ENCODE peak calls at places on chromosome 7, in four cellular contexts. W is A549, R is T-helper 2 cell, P is B cell. G is an unnamed sample.

GRCh38 chr7:11988186-11988585 is 156.2 kb upstream of the THSD7A start:
- DNase-seq in P (no peak), W (no peak), R (no peak), G (peak; percentile 49)

GRCh38 chr7:24718431-24718831 is 38.8 kb downstream of the GSDME start:
- DNase-seq in R (no peak), W (no peak), P (no peak), G (no peak)

GRCh38 chr7:19520392-19520791 is 188.4 kb downstream of the POLR1F start:
- DNase-seq in W (no peak), P (no peak), R (no peak), G (no peak)

GRCh38 chr7:4073052-4073451 is 609.0 kb upstream of the FOXK1 start:
- DNase-seq in P (no peak), R (no peak), W (no peak), G (no peak)

GRCh38 chr7:117777335-117778150 is 95.7 kb downstream of the CTTNBP2 start:
- DNase-seq in P (no peak), W (no peak), R (no peak), G (peak; percentile 25)

GRCh38 chr7:28855538-28856217 is 102.5 kb downstream of the TRIL start:
- DNase-seq in W (peak; percentile 71), R (no peak), P (no peak), G (peak; percentile 30)

GRCh38 chr7:3439333-3440030 is 138.4 kb downstream of the SDK1 start:
- DNase-seq in P (no peak), R (no peak), W (peak; percentile 60), G (no peak)

GRCh38 chr7:111089822-111090426 is 1.0 kb upstream of the LRRN3 start:
- DNase-seq in R (no peak), W (peak; percentile 24), P (peak; percentile 46), G (peak; percentile 26)

GRCh38 chr7:117012284-117013174 is 59.2 kb downstream of the ST7 start:
- DNase-seq in W (peak; percentile 60), P (peak; percentile 16), R (no peak), G (peak; percentile 30)

GRCh38 chr7:6178273-6179029 is 94.0 kb downstream of the CYTH3 start:
- DNase-seq in R (no peak), W (no peak), P (no peak), G (no peak)

GRCh38 chr7:116271980-116272886 is 61.9 kb downstream of the TES start:
- DNase-seq in W (peak; percentile 84), P (no peak), R (no peak), G (no peak)

GRCh38 chr7:130207642-130208041 is at the start of gene SSMEM1:
- DNase-seq in W (no peak), P (no peak), R (no peak), G (no peak)

GRCh38 chr7:149881328-149882263 is 7.8 kb downstream of the ATP6V0E2 start:
- DNase-seq in P (peak; percentile 1), W (no peak), R (no peak), G (peak; percentile 1)

GRCh38 chr7:47323904-47324303 is 258.0 kb downstream of the TNS3 start:
- DNase-seq in P (no peak), R (no peak), W (no peak), G (no peak)

GRCh38 chr7:44791278-44792219 is 4.9 kb upstream of the PPIA start:
- DNase-seq in W (no peak), R (no peak), P (no peak), G (no peak)

GRCh38 chr7:130875265-130875741 is 141.3 kb upstream of the KLF14 start:
- DNase-seq in P (peak; percentile 50), R (no peak), W (peak; percentile 75), G (peak; percentile 69)

GRCh38 chr7:69813637-69814240 is 215.5 kb downstream of the AUTS2 start:
- DNase-seq in P (no peak), W (no peak), R (no peak), G (no peak)

GRCh38 chr7:130441408-130441854 is 615 bp upstream of the CEP41 start:
- DNase-seq in W (peak; percentile 51), R (no peak), P (no peak), G (peak; percentile 20)

GRCh38 chr7:134690614-134691504 is 44.2 kb downstream of the BPGM start:
- DNase-seq in P (no peak), W (no peak), R (no peak), G (no peak)

GRCh38 chr7:136071106-136071505 is 93.9 kb upstream of the MTPN start:
- DNase-seq in W (no peak), R (no peak), P (no peak), G (no peak)

GRCh38 chr7:44881610-44882009 is 3.7 kb downstream of the PURB start:
- DNase-seq in W (no peak), P (no peak), R (no peak), G (no peak)

GRCh38 chr7:157357129-157358040 is 20.6 kb downstream of the DNAJB6 start:
- DNase-seq in R (no peak), W (no peak), P (no peak), G (no peak)

GRCh38 chr7:48144291-48144768 is 26.9 kb upstream of the ABCA13 start:
- DNase-seq in R (no peak), P (no peak), W (no peak), G (peak; percentile 28)

GRCh38 chr7:99311702-99312101 is 14.0 kb upstream of the ARPC1A start:
- DNase-seq in P (no peak), R (no peak), W (no peak), G (no peak)

GRCh38 chr7:78601728-78602127 is 803.2 kb downstream of the PHTF2 start:
- DNase-seq in P (no peak), W (no peak), R (no peak), G (no peak)